ENCODE peak calls at places on chromosomes 12 and 14, in six cellular contexts. Z is Daoy, D is Calu3, W is lower lobe of right lung, N is GM03348, H is fibroblast of lung. F is an unnamed sample.

GRCh38 chr12:51951843-51952722 is 584 bp downstream of the ACVR1B start:
- DNase-seq in Z (peak), D (no peak), W (peak), N (peak), H (no peak), F (peak)

GRCh38 chr12:28443337-28443736 is 253.1 kb downstream of the CCDC91 start:
- DNase-seq in Z (no peak), D (no peak), W (no peak), N (no peak), H (no peak), F (no peak)

GRCh38 chr12:21823581-21823980 is 49.1 kb upstream of the KCNJ8 start:
- DNase-seq in Z (no peak), D (no peak), W (peak), N (no peak), H (peak), F (peak)

GRCh38 chr14:22176930-22177329 is 412.1 kb downstream of the DAD1 start:
- DNase-seq in Z (no peak), D (no peak), W (no peak), N (no peak), H (no peak), F (no peak)

GRCh38 chr12:6231359-6232268 is 31.4 kb downstream of the CD9 start:
- DNase-seq in Z (no peak), D (no peak), W (no peak), N (no peak), H (peak), F (no peak)

GRCh38 chr14:51743588-51744000 is 91.9 kb downstream of the FRMD6 start:
- DNase-seq in Z (no peak), D (no peak), W (no peak), N (no peak), H (no peak), F (no peak)

GRCh38 chr14:54040851-54041250 is 84.2 kb upstream of the BMP4 start:
- DNase-seq in Z (peak), D (no peak), W (no peak), N (no peak), H (peak), F (no peak)

GRCh38 chr12:95599880-95600279 is 48.6 kb upstream of the USP44 start:
- DNase-seq in Z (no peak), D (no peak), W (no peak), N (no peak), H (no peak), F (no peak)

GRCh38 chr12:92530706-92531105 is 172.1 kb upstream of the PLEKHG7 start:
- DNase-seq in Z (no peak), D (no peak), W (no peak), N (no peak), H (no peak), F (no peak)

GRCh38 chr14:54756656-54757392 is 145.8 kb downstream of the GCH1 start:
- DNase-seq in Z (no peak), D (no peak), W (no peak), N (no peak), H (no peak), F (no peak)

GRCh38 chr12:60921541-60921940 is 1325.7 kb downstream of the SLC16A7 start:
- DNase-seq in Z (no peak), D (no peak), W (no peak), N (no peak), H (no peak), F (no peak)

GRCh38 chr14:92890830-92891598 is 31.9 kb upstream of the CHGA start:
- DNase-seq in Z (no peak), D (peak), W (no peak), N (no peak), H (no peak), F (no peak)

GRCh38 chr12:50765325-50765911 is 1.5 kb downstream of the ATF1 start:
- DNase-seq in Z (peak), D (peak), W (no peak), N (peak), H (peak), F (peak)

GRCh38 chr12:121390856-121391255 is 9.1 kb upstream of the RNF34 start:
- DNase-seq in Z (no peak), D (no peak), W (no peak), N (no peak), H (no peak), F (no peak)

GRCh38 chr12:123960029-123960428 is 12.6 kb downstream of the CCDC92 start:
- DNase-seq in Z (no peak), D (no peak), W (no peak), N (no peak), H (no peak), F (no peak)

GRCh38 chr12:46436741-46437140 is 64.2 kb upstream of the SLC38A2 start:
- DNase-seq in Z (no peak), D (no peak), W (no peak), N (no peak), H (no peak), F (no peak)

GRCh38 chr12:751192-751827 is 1.1 kb upstream of the WNK1 start:
- DNase-seq in Z (peak), D (peak), W (peak), N (peak), H (peak), F (peak)

GRCh38 chr12:57731411-57732080 is 7.0 kb downstream of the AGAP2 start:
- DNase-seq in Z (no peak), D (no peak), W (no peak), N (no peak), H (no peak), F (no peak)

GRCh38 chr14:72594099-72594901 is 299.6 kb downstream of the DPF3 start:
- DNase-seq in Z (no peak), D (no peak), W (no peak), N (no peak), H (peak), F (no peak)

GRCh38 chr12:130613131-130613530 is 103.0 kb downstream of the RIMBP2 start:
- DNase-seq in Z (no peak), D (no peak), W (no peak), N (no peak), H (no peak), F (no peak)

GRCh38 chr12:2853626-2854025 is 3.2 kb downstream of the TEX52 start:
- DNase-seq in Z (peak), D (no peak), W (peak), N (peak), H (peak), F (peak)

GRCh38 chr12:6053541-6053940 is 70.9 kb downstream of the VWF start:
- DNase-seq in Z (no peak), D (peak), W (no peak), N (peak), H (peak), F (peak)

GRCh38 chr12:64518396-64518795 is 66.5 kb downstream of the TBK1 start:
- DNase-seq in Z (no peak), D (no peak), W (no peak), N (no peak), H (no peak), F (no peak)

GRCh38 chr12:57527184-57527583 is 4.6 kb downstream of the MBD6 start:
- DNase-seq in Z (no peak), D (no peak), W (no peak), N (no peak), H (no peak), F (no peak)

GRCh38 chr12:123998960-123999359 is 25.9 kb downstream of the ZNF664 start:
- DNase-seq in Z (no peak), D (no peak), W (no peak), N (peak), H (peak), F (no peak)

GRCh38 chr12:90226211-90226610 is 517.6 kb upstream of the ATP2B1 start:
- DNase-seq in Z (no peak), D (no peak), W (no peak), N (no peak), H (no peak), F (no peak)

GRCh38 chr14:61813101-61813596 is 50.9 kb downstream of the SNAPC1 start:
- DNase-seq in Z (no peak), D (no peak), W (no peak), N (peak), H (peak), F (no peak)

GRCh38 chr14:30223385-30223785 is 295.7 kb upstream of the PRKD1 start:
- DNase-seq in Z (peak), D (peak), W (peak), N (peak), H (peak), F (peak)

GRCh38 chr12:19201653-19202052 is 72.1 kb downstream of the PLEKHA5 start:
- DNase-seq in Z (no peak), D (no peak), W (no peak), N (no peak), H (no peak), F (no peak)

GRCh38 chr12:3273409-3273853 is 196.3 kb downstream of the TSPAN9 start:
- DNase-seq in Z (peak), D (peak), W (no peak), N (peak), H (peak), F (no peak)

GRCh38 chr14:36852853-36853634 is 191.4 kb downstream of the PAX9 start:
- DNase-seq in Z (peak), D (no peak), W (peak), N (peak), H (peak), F (no peak)

GRCh38 chr12:131815132-131815531 is 13.1 kb upstream of the MMP17 start:
- DNase-seq in Z (no peak), D (no peak), W (no peak), N (no peak), H (no peak), F (no peak)

GRCh38 chr12:101925352-101925751 is 48.0 kb downstream of the DRAM1 start:
- DNase-seq in Z (peak), D (no peak), W (peak), N (peak), H (peak), F (peak)

GRCh38 chr12:56020437-56021189 is at the start of gene IKZF4:
- DNase-seq in Z (no peak), D (no peak), W (peak), N (no peak), H (peak), F (peak)

GRCh38 chr14:84162658-84163057 is 1367.3 kb upstream of the FLRT2 start:
- DNase-seq in Z (no peak), D (no peak), W (no peak), N (no peak), H (no peak), F (no peak)

GRCh38 chr12:132133952-132134652 is 10.0 kb downstream of the DDX51 start:
- DNase-seq in Z (no peak), D (no peak), W (no peak), N (no peak), H (no peak), F (no peak)

GRCh38 chr14:104546021-104546491 is 33.5 kb upstream of the C14orf180 start:
- DNase-seq in Z (peak), D (no peak), W (peak), N (no peak), H (no peak), F (no peak)

GRCh38 chr12:111570090-111570961 is 28.8 kb downstream of the ATXN2 start:
- DNase-seq in Z (peak), D (peak), W (no peak), N (peak), H (peak), F (no peak)

GRCh38 chr12:6180300-6181051 is 19.7 kb upstream of the CD9 start:
- DNase-seq in Z (peak), D (no peak), W (peak), N (peak), H (peak), F (no peak)

GRCh38 chr12:93144109-93144508 is 215.0 kb upstream of the EEA1 start:
- DNase-seq in Z (no peak), D (no peak), W (no peak), N (no peak), H (no peak), F (no peak)

F was measured in cardiac muscle cell.